ENCODE peak calls at places on chromosomes 6 and 20, in six cellular contexts. One of them, this sample, is unnamed. For H3K27me3 and H3K4me1, the result is how much of the 10 kb centered on the place peaks cover.

GRCh38 chr20:300345-300744 is 3.0 kb downstream of the ZCCHC3 start:
- DNase-seq in CD8-positive, alpha-beta T cell: no peak
- DNase-seq in small intestine: peak
- DNase-seq in GM23248: peak
- DNase-seq in fibroblast of lung: no peak
- DNase-seq in IMR-90: no peak
- DNase-seq in this sample: no peak

GRCh38 chr20:63082308-63082938 is 75.7 kb upstream of the BHLHE23 start:
- DNase-seq in CD8-positive, alpha-beta T cell: peak
- DNase-seq in small intestine: no peak
- DNase-seq in fibroblast of lung: no peak
- DNase-seq in GM23248: peak
- DNase-seq in IMR-90: peak
- DNase-seq in this sample: peak

GRCh38 chr6:75484535-75484934 is 9.1 kb downstream of the FILIP1 start:
- DNase-seq in small intestine: no peak
- DNase-seq in GM23248: no peak
- DNase-seq in fibroblast of lung: no peak
- DNase-seq in IMR-90: no peak
- DNase-seq in CD8-positive, alpha-beta T cell: no peak
- DNase-seq in this sample: no peak

GRCh38 chr20:2124632-2125131 is 23.1 kb downstream of the STK35 start:
- DNase-seq in fibroblast of lung: no peak
- DNase-seq in CD8-positive, alpha-beta T cell: no peak
- DNase-seq in GM23248: no peak
- DNase-seq in IMR-90: no peak
- DNase-seq in small intestine: no peak
- DNase-seq in this sample: no peak

GRCh38 chr20:33275215-33275614 is 7.8 kb upstream of the BPIFB1 start:
- DNase-seq in fibroblast of lung: no peak
- DNase-seq in GM23248: no peak
- DNase-seq in small intestine: no peak
- DNase-seq in IMR-90: no peak
- DNase-seq in CD8-positive, alpha-beta T cell: no peak
- DNase-seq in this sample: no peak

GRCh38 chr6:62057300-62057699 is 228.7 kb downstream of the KHDRBS2 start:
- DNase-seq in small intestine: no peak
- DNase-seq in CD8-positive, alpha-beta T cell: no peak
- DNase-seq in GM23248: no peak
- DNase-seq in fibroblast of lung: no peak
- DNase-seq in IMR-90: no peak
- DNase-seq in this sample: no peak

GRCh38 chr6:38155144-38155543 is 335.6 kb downstream of the ZFAND3 start:
- DNase-seq in CD8-positive, alpha-beta T cell: no peak
- DNase-seq in GM23248: no peak
- DNase-seq in small intestine: no peak
- DNase-seq in IMR-90: peak
- DNase-seq in fibroblast of lung: peak
- DNase-seq in this sample: no peak

GRCh38 chr6:96235927-96236326 is 220.2 kb downstream of the FUT9 start:
- DNase-seq in small intestine: no peak
- DNase-seq in IMR-90: no peak
- DNase-seq in fibroblast of lung: no peak
- DNase-seq in GM23248: no peak
- DNase-seq in CD8-positive, alpha-beta T cell: no peak
- DNase-seq in this sample: no peak

GRCh38 chr6:169566961-169567360 is 134.9 kb downstream of the WDR27 start:
- DNase-seq in fibroblast of lung: no peak
- DNase-seq in CD8-positive, alpha-beta T cell: no peak
- DNase-seq in GM23248: no peak
- DNase-seq in small intestine: no peak
- DNase-seq in IMR-90: no peak
- DNase-seq in this sample: no peak

GRCh38 chr6:35392111-35392702 is 49.8 kb downstream of the PPARD start:
- DNase-seq in IMR-90: no peak
- DNase-seq in GM23248: no peak
- DNase-seq in fibroblast of lung: no peak
- DNase-seq in CD8-positive, alpha-beta T cell: no peak
- DNase-seq in small intestine: peak
- DNase-seq in this sample: no peak

GRCh38 chr6:134821397-134821796 is 128.5 kb downstream of the ALDH8A1 start:
- DNase-seq in small intestine: no peak
- DNase-seq in CD8-positive, alpha-beta T cell: no peak
- DNase-seq in IMR-90: no peak
- DNase-seq in GM23248: no peak
- DNase-seq in fibroblast of lung: no peak
- DNase-seq in this sample: no peak

GRCh38 chr6:55776131-55776530 is 99.3 kb downstream of the BMP5 start:
- DNase-seq in small intestine: no peak
- DNase-seq in GM23248: no peak
- DNase-seq in IMR-90: no peak
- DNase-seq in fibroblast of lung: no peak
- DNase-seq in CD8-positive, alpha-beta T cell: no peak
- DNase-seq in this sample: no peak

GRCh38 chr6:101830501-101831031 is 437.1 kb downstream of the GRIK2 start:
- DNase-seq in fibroblast of lung: no peak
- DNase-seq in IMR-90: peak
- DNase-seq in small intestine: no peak
- DNase-seq in CD8-positive, alpha-beta T cell: no peak
- DNase-seq in GM23248: peak
- DNase-seq in this sample: peak

GRCh38 chr6:3419624-3420272 is 37.1 kb downstream of the SLC22A23 start:
- DNase-seq in fibroblast of lung: peak
- DNase-seq in GM23248: peak
- DNase-seq in small intestine: peak
- DNase-seq in IMR-90: peak
- DNase-seq in CD8-positive, alpha-beta T cell: no peak
- DNase-seq in this sample: peak

GRCh38 chr6:89308525-89309400 is 6.3 kb downstream of the GABRR2 start:
- DNase-seq in IMR-90: no peak
- DNase-seq in fibroblast of lung: no peak
- DNase-seq in CD8-positive, alpha-beta T cell: no peak
- DNase-seq in GM23248: no peak
- DNase-seq in small intestine: no peak
- DNase-seq in this sample: no peak

GRCh38 chr6:163405412-163406309 is 8.9 kb upstream of the QKI start:
- DNase-seq in GM23248: peak
- DNase-seq in CD8-positive, alpha-beta T cell: no peak
- DNase-seq in fibroblast of lung: no peak
- DNase-seq in small intestine: no peak
- DNase-seq in IMR-90: no peak
- DNase-seq in this sample: peak

GRCh38 chr6:105791569-105792318 is 294.4 kb upstream of the PRDM1 start:
- DNase-seq in CD8-positive, alpha-beta T cell: no peak
- DNase-seq in small intestine: peak
- DNase-seq in fibroblast of lung: no peak
- DNase-seq in GM23248: no peak
- DNase-seq in IMR-90: no peak
- DNase-seq in this sample: no peak

GRCh38 chr6:143504369-143504768 is 7.2 kb downstream of the FUCA2 start:
- DNase-seq in small intestine: no peak
- DNase-seq in GM23248: no peak
- DNase-seq in fibroblast of lung: peak
- DNase-seq in CD8-positive, alpha-beta T cell: no peak
- DNase-seq in IMR-90: peak
- DNase-seq in this sample: no peak
- H3K27me3 ChIP-seq in small intestine: under half
- H3K27me3 ChIP-seq in GM23248: under half
- H3K27me3 ChIP-seq in fibroblast of lung: under half
- H3K27me3 ChIP-seq in CD8-positive, alpha-beta T cell: under half
- H3K27me3 ChIP-seq in IMR-90: under half
- H3K27me3 ChIP-seq in this sample: under half

DNA sequence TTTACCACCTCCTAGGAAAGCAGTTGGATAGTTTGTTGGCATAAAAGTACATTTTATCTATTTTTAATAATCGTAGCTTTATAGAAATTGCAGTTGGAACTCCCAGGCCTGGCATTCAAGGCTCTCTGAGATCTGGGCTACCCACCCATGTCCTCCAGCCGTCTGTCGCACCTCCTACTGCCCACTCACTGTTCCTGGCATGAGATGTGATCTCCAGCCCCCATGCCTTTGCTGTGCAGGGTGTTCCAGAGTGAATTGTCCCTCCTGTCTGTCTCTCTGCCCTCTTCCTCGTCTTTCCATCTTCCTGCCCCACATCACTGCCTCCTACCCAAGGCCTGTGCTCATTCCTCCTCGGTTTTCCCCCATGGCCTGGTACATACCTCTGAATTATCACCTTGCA is 50.7 kb downstream of the PTPN1 start:
- DNase-seq in IMR-90: no peak
- DNase-seq in fibroblast of lung: no peak
- DNase-seq in GM23248: no peak
- DNase-seq in CD8-positive, alpha-beta T cell: no peak
- DNase-seq in small intestine: no peak
- DNase-seq in this sample: no peak
- H3K4me1 ChIP-seq in IMR-90: under half
- H3K4me1 ChIP-seq in fibroblast of lung: under half
- H3K4me1 ChIP-seq in GM23248: under half
- H3K4me1 ChIP-seq in CD8-positive, alpha-beta T cell: under half
- H3K4me1 ChIP-seq in small intestine: under half
- H3K4me1 ChIP-seq in this sample: under half

GRCh38 chr6:28720357-28721231 is 194.9 kb downstream of the GPX5 start:
- DNase-seq in small intestine: no peak
- DNase-seq in GM23248: no peak
- DNase-seq in IMR-90: no peak
- DNase-seq in CD8-positive, alpha-beta T cell: no peak
- DNase-seq in fibroblast of lung: no peak
- DNase-seq in this sample: no peak
- H3K27me3 ChIP-seq in small intestine: under half
- H3K27me3 ChIP-seq in GM23248: under half
- H3K27me3 ChIP-seq in IMR-90: under half
- H3K27me3 ChIP-seq in CD8-positive, alpha-beta T cell: under half
- H3K27me3 ChIP-seq in fibroblast of lung: under half
- H3K27me3 ChIP-seq in this sample: under half

DNA sequence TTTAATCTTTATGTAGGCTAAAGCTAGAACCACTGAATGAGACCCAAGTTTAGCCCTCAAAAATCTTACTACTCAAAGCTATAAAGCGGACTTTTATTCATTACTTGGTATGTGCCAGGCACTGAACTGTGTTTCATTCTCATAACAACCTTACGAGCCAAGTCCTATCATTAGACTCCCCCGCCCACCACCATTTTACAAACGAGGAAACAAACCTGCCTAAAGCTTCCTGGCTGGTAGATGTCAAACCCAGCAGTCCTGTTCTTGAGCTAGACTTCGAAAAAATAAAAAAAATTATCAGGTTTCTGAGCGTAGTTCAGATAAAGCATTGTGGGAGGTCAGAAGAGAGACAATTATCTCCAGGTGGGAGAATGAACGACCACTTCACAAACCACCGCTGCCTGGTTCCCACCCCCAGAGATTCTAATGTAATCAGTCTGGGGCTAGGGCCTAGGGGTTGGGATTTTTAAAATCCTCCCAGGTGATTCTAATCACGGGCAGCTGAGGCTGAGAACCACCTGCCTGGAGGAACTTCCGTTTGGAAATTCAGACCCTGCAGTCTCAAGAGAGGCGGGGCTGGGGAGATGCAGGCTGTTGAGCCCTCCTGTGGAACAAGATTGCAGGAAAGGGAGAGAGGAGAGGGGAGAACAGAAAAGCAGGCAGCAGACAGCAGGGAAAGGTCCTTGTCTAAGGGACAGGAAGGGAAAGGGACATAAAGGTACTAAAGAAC is 8.6 kb downstream of the ADTRP start:
- DNase-seq in CD8-positive, alpha-beta T cell: no peak
- DNase-seq in GM23248: no peak
- DNase-seq in IMR-90: no peak
- DNase-seq in small intestine: peak
- DNase-seq in fibroblast of lung: no peak
- DNase-seq in this sample: no peak
- H3K4me1 ChIP-seq in CD8-positive, alpha-beta T cell: under half
- H3K4me1 ChIP-seq in GM23248: half or more
- H3K4me1 ChIP-seq in IMR-90: under half
- H3K4me1 ChIP-seq in small intestine: under half
- H3K4me1 ChIP-seq in fibroblast of lung: under half
- H3K4me1 ChIP-seq in this sample: half or more

GRCh38 chr20:38649275-38649891 is 47.8 kb downstream of the ARHGAP40 start:
- DNase-seq in fibroblast of lung: peak
- DNase-seq in small intestine: peak
- DNase-seq in IMR-90: no peak
- DNase-seq in CD8-positive, alpha-beta T cell: no peak
- DNase-seq in GM23248: peak
- DNase-seq in this sample: peak

GRCh38 chr20:38645980-38646858 is 44.6 kb downstream of the ARHGAP40 start:
- DNase-seq in fibroblast of lung: peak
- DNase-seq in IMR-90: peak
- DNase-seq in CD8-positive, alpha-beta T cell: peak
- DNase-seq in GM23248: peak
- DNase-seq in small intestine: peak
- DNase-seq in this sample: peak

GRCh38 chr20:38644588-38644987 is 43.0 kb downstream of the ARHGAP40 start:
- DNase-seq in CD8-positive, alpha-beta T cell: no peak
- DNase-seq in fibroblast of lung: no peak
- DNase-seq in small intestine: no peak
- DNase-seq in GM23248: no peak
- DNase-seq in IMR-90: no peak
- DNase-seq in this sample: no peak

GRCh38 chr20:38642498-38642897 is 40.9 kb downstream of the ARHGAP40 start:
- DNase-seq in CD8-positive, alpha-beta T cell: no peak
- DNase-seq in GM23248: no peak
- DNase-seq in fibroblast of lung: no peak
- DNase-seq in IMR-90: no peak
- DNase-seq in small intestine: no peak
- DNase-seq in this sample: no peak

GRCh38 chr20:38645318-38645717 is 43.7 kb downstream of the ARHGAP40 start:
- DNase-seq in IMR-90: no peak
- DNase-seq in GM23248: no peak
- DNase-seq in CD8-positive, alpha-beta T cell: no peak
- DNase-seq in fibroblast of lung: no peak
- DNase-seq in small intestine: no peak
- DNase-seq in this sample: no peak
- H3K27me3 ChIP-seq in IMR-90: under half
- H3K27me3 ChIP-seq in GM23248: half or more
- H3K27me3 ChIP-seq in CD8-positive, alpha-beta T cell: under half
- H3K27me3 ChIP-seq in fibroblast of lung: under half
- H3K27me3 ChIP-seq in small intestine: under half
- H3K27me3 ChIP-seq in this sample: half or more

GRCh38 chr6:22363966-22364296 is 67.1 kb upstream of the PRL start:
- DNase-seq in IMR-90: no peak
- DNase-seq in fibroblast of lung: no peak
- DNase-seq in CD8-positive, alpha-beta T cell: no peak
- DNase-seq in GM23248: no peak
- DNase-seq in small intestine: no peak
- DNase-seq in this sample: peak

GRCh38 chr6:22364314-22364713 is 67.5 kb upstream of the PRL start:
- DNase-seq in fibroblast of lung: no peak
- DNase-seq in small intestine: no peak
- DNase-seq in GM23248: no peak
- DNase-seq in CD8-positive, alpha-beta T cell: no peak
- DNase-seq in IMR-90: no peak
- DNase-seq in this sample: peak

GRCh38 chr6:22361576-22361975 is 64.7 kb upstream of the PRL start:
- DNase-seq in GM23248: no peak
- DNase-seq in fibroblast of lung: no peak
- DNase-seq in CD8-positive, alpha-beta T cell: no peak
- DNase-seq in IMR-90: no peak
- DNase-seq in small intestine: no peak
- DNase-seq in this sample: no peak

GRCh38 chr6:22363166-22363965 is 66.5 kb upstream of the PRL start:
- DNase-seq in small intestine: no peak
- DNase-seq in fibroblast of lung: no peak
- DNase-seq in IMR-90: no peak
- DNase-seq in CD8-positive, alpha-beta T cell: no peak
- DNase-seq in GM23248: no peak
- DNase-seq in this sample: peak

GRCh38 chr6:22362361-22362760 is 65.5 kb upstream of the PRL start:
- DNase-seq in small intestine: no peak
- DNase-seq in fibroblast of lung: no peak
- DNase-seq in CD8-positive, alpha-beta T cell: no peak
- DNase-seq in IMR-90: no peak
- DNase-seq in GM23248: no peak
- DNase-seq in this sample: peak
- H3K4me1 ChIP-seq in small intestine: under half
- H3K4me1 ChIP-seq in fibroblast of lung: under half
- H3K4me1 ChIP-seq in CD8-positive, alpha-beta T cell: under half
- H3K4me1 ChIP-seq in IMR-90: under half
- H3K4me1 ChIP-seq in GM23248: under half
- H3K4me1 ChIP-seq in this sample: under half